ENCODE peak calls at places on chromosome 12, in ten cellular contexts. One of them, this sample, is unnamed.

GRCh38 chr12:56142184-56142784 is 10.1 kb upstream of the MYL6B start:
- DNase-seq in stimulated activated naive CD8-positive, alpha-beta T cell treated with anti-CD3 and anti-CD28 coated beads, Interleukin-15, amount 100 ng/mL, for 72 hours: no peak
- DNase-seq in AG10803: no peak
- DNase-seq in 8988T: no peak
- DNase-seq in retina: no peak
- DNase-seq in Ammon's horn: no peak
- DNase-seq in Kasumi-1: no peak
- DNase-seq in nucleus accumbens: no peak
- DNase-seq in effector CD4-positive, alpha-beta T cell: no peak
- DNase-seq in RWPE1: no peak
- DNase-seq in this sample: no peak

GRCh38 chr12:114799574-114800487 is 115.9 kb upstream of the TBX3 start:
- DNase-seq in stimulated activated naive CD8-positive, alpha-beta T cell treated with anti-CD3 and anti-CD28 coated beads, Interleukin-15, amount 100 ng/mL, for 72 hours: no peak
- DNase-seq in AG10803: peak
- DNase-seq in 8988T: no peak
- DNase-seq in retina: peak
- DNase-seq in Ammon's horn: no peak
- DNase-seq in Kasumi-1: no peak
- DNase-seq in nucleus accumbens: no peak
- DNase-seq in effector CD4-positive, alpha-beta T cell: no peak
- DNase-seq in RWPE1: no peak
- DNase-seq in this sample: no peak

GRCh38 chr12:14892726-14893442 is 7.2 kb upstream of the MGP start:
- DNase-seq in stimulated activated naive CD8-positive, alpha-beta T cell treated with anti-CD3 and anti-CD28 coated beads, Interleukin-15, amount 100 ng/mL, for 72 hours: no peak
- DNase-seq in AG10803: no peak
- DNase-seq in 8988T: no peak
- DNase-seq in retina: no peak
- DNase-seq in Ammon's horn: peak
- DNase-seq in Kasumi-1: no peak
- DNase-seq in nucleus accumbens: no peak
- DNase-seq in effector CD4-positive, alpha-beta T cell: no peak
- DNase-seq in RWPE1: no peak
- DNase-seq in this sample: peak

GRCh38 chr12:43976027-43976426 is 140.1 kb downstream of the TMEM117 start:
- DNase-seq in stimulated activated naive CD8-positive, alpha-beta T cell treated with anti-CD3 and anti-CD28 coated beads, Interleukin-15, amount 100 ng/mL, for 72 hours: no peak
- DNase-seq in AG10803: no peak
- DNase-seq in 8988T: no peak
- DNase-seq in retina: no peak
- DNase-seq in Ammon's horn: no peak
- DNase-seq in Kasumi-1: no peak
- DNase-seq in nucleus accumbens: no peak
- DNase-seq in effector CD4-positive, alpha-beta T cell: no peak
- DNase-seq in RWPE1: peak
- DNase-seq in this sample: no peak

GRCh38 chr12:53219956-53220856 is 11.8 kb downstream of the RARG start:
- DNase-seq in stimulated activated naive CD8-positive, alpha-beta T cell treated with anti-CD3 and anti-CD28 coated beads, Interleukin-15, amount 100 ng/mL, for 72 hours: peak
- DNase-seq in AG10803: peak
- DNase-seq in 8988T: peak
- DNase-seq in retina: peak
- DNase-seq in Ammon's horn: peak
- DNase-seq in Kasumi-1: peak
- DNase-seq in nucleus accumbens: peak
- DNase-seq in effector CD4-positive, alpha-beta T cell: peak
- DNase-seq in RWPE1: peak
- DNase-seq in this sample: peak

GRCh38 chr12:7512528-7512927 is 9.0 kb upstream of the CD163 start:
- DNase-seq in stimulated activated naive CD8-positive, alpha-beta T cell treated with anti-CD3 and anti-CD28 coated beads, Interleukin-15, amount 100 ng/mL, for 72 hours: no peak
- DNase-seq in AG10803: peak
- DNase-seq in 8988T: no peak
- DNase-seq in retina: no peak
- DNase-seq in Ammon's horn: peak
- DNase-seq in Kasumi-1: no peak
- DNase-seq in nucleus accumbens: no peak
- DNase-seq in effector CD4-positive, alpha-beta T cell: no peak
- DNase-seq in RWPE1: no peak
- DNase-seq in this sample: peak

GRCh38 chr12:91361864-91362263 is 179.2 kb upstream of the DCN start:
- DNase-seq in stimulated activated naive CD8-positive, alpha-beta T cell treated with anti-CD3 and anti-CD28 coated beads, Interleukin-15, amount 100 ng/mL, for 72 hours: no peak
- DNase-seq in AG10803: peak
- DNase-seq in 8988T: no peak
- DNase-seq in retina: peak
- DNase-seq in Ammon's horn: peak
- DNase-seq in Kasumi-1: peak
- DNase-seq in nucleus accumbens: no peak
- DNase-seq in effector CD4-positive, alpha-beta T cell: no peak
- DNase-seq in RWPE1: peak
- DNase-seq in this sample: peak

GRCh38 chr12:64584173-64584555 is 26.1 kb upstream of the RASSF3 start:
- DNase-seq in stimulated activated naive CD8-positive, alpha-beta T cell treated with anti-CD3 and anti-CD28 coated beads, Interleukin-15, amount 100 ng/mL, for 72 hours: no peak
- DNase-seq in AG10803: no peak
- DNase-seq in 8988T: no peak
- DNase-seq in retina: no peak
- DNase-seq in Ammon's horn: no peak
- DNase-seq in Kasumi-1: no peak
- DNase-seq in nucleus accumbens: no peak
- DNase-seq in effector CD4-positive, alpha-beta T cell: no peak
- DNase-seq in RWPE1: no peak
- DNase-seq in this sample: no peak

GRCh38 chr12:33628087-33628486 is 188.5 kb upstream of the SYT10 start:
- DNase-seq in stimulated activated naive CD8-positive, alpha-beta T cell treated with anti-CD3 and anti-CD28 coated beads, Interleukin-15, amount 100 ng/mL, for 72 hours: no peak
- DNase-seq in AG10803: no peak
- DNase-seq in 8988T: no peak
- DNase-seq in retina: no peak
- DNase-seq in Ammon's horn: no peak
- DNase-seq in Kasumi-1: no peak
- DNase-seq in nucleus accumbens: no peak
- DNase-seq in effector CD4-positive, alpha-beta T cell: no peak
- DNase-seq in RWPE1: no peak
- DNase-seq in this sample: no peak

GRCh38 chr12:94761559-94761958 is 111.2 kb upstream of the TMCC3 start:
- DNase-seq in stimulated activated naive CD8-positive, alpha-beta T cell treated with anti-CD3 and anti-CD28 coated beads, Interleukin-15, amount 100 ng/mL, for 72 hours: no peak
- DNase-seq in AG10803: peak
- DNase-seq in 8988T: no peak
- DNase-seq in retina: no peak
- DNase-seq in Ammon's horn: no peak
- DNase-seq in Kasumi-1: no peak
- DNase-seq in nucleus accumbens: peak
- DNase-seq in effector CD4-positive, alpha-beta T cell: no peak
- DNase-seq in RWPE1: peak
- DNase-seq in this sample: peak

GRCh38 chr12:65824314-65824563 is at the start of gene HMGA2:
- DNase-seq in stimulated activated naive CD8-positive, alpha-beta T cell treated with anti-CD3 and anti-CD28 coated beads, Interleukin-15, amount 100 ng/mL, for 72 hours: no peak
- DNase-seq in AG10803: peak
- DNase-seq in 8988T: no peak
- DNase-seq in retina: no peak
- DNase-seq in Ammon's horn: no peak
- DNase-seq in Kasumi-1: peak
- DNase-seq in nucleus accumbens: no peak
- DNase-seq in effector CD4-positive, alpha-beta T cell: no peak
- DNase-seq in RWPE1: no peak
- DNase-seq in this sample: no peak

GRCh38 chr12:32298917-32299316 is 100.4 kb upstream of the FGD4 start:
- DNase-seq in stimulated activated naive CD8-positive, alpha-beta T cell treated with anti-CD3 and anti-CD28 coated beads, Interleukin-15, amount 100 ng/mL, for 72 hours: no peak
- DNase-seq in AG10803: peak
- DNase-seq in 8988T: no peak
- DNase-seq in retina: no peak
- DNase-seq in Ammon's horn: no peak
- DNase-seq in Kasumi-1: no peak
- DNase-seq in nucleus accumbens: no peak
- DNase-seq in effector CD4-positive, alpha-beta T cell: no peak
- DNase-seq in RWPE1: no peak
- DNase-seq in this sample: no peak

GRCh38 chr12:12999276-12999958 is 648 bp downstream of the HEBP1 start:
- DNase-seq in stimulated activated naive CD8-positive, alpha-beta T cell treated with anti-CD3 and anti-CD28 coated beads, Interleukin-15, amount 100 ng/mL, for 72 hours: no peak
- DNase-seq in AG10803: peak
- DNase-seq in 8988T: peak
- DNase-seq in retina: no peak
- DNase-seq in Ammon's horn: no peak
- DNase-seq in Kasumi-1: no peak
- DNase-seq in nucleus accumbens: no peak
- DNase-seq in effector CD4-positive, alpha-beta T cell: no peak
- DNase-seq in RWPE1: peak
- DNase-seq in this sample: no peak

GRCh38 chr12:2879853-2880252 is 2.8 kb downstream of the RHNO1 start:
- DNase-seq in stimulated activated naive CD8-positive, alpha-beta T cell treated with anti-CD3 and anti-CD28 coated beads, Interleukin-15, amount 100 ng/mL, for 72 hours: no peak
- DNase-seq in AG10803: no peak
- DNase-seq in 8988T: no peak
- DNase-seq in retina: no peak
- DNase-seq in Ammon's horn: no peak
- DNase-seq in Kasumi-1: no peak
- DNase-seq in nucleus accumbens: no peak
- DNase-seq in effector CD4-positive, alpha-beta T cell: no peak
- DNase-seq in RWPE1: no peak
- DNase-seq in this sample: no peak

GRCh38 chr12:33247625-33248024 is 192.0 kb downstream of the SYT10 start:
- DNase-seq in stimulated activated naive CD8-positive, alpha-beta T cell treated with anti-CD3 and anti-CD28 coated beads, Interleukin-15, amount 100 ng/mL, for 72 hours: no peak
- DNase-seq in AG10803: no peak
- DNase-seq in 8988T: no peak
- DNase-seq in retina: no peak
- DNase-seq in Ammon's horn: no peak
- DNase-seq in Kasumi-1: no peak
- DNase-seq in nucleus accumbens: no peak
- DNase-seq in effector CD4-positive, alpha-beta T cell: no peak
- DNase-seq in RWPE1: no peak
- DNase-seq in this sample: no peak

GRCh38 chr12:50400104-50400637 is 514 bp upstream of the LARP4 start:
- DNase-seq in stimulated activated naive CD8-positive, alpha-beta T cell treated with anti-CD3 and anti-CD28 coated beads, Interleukin-15, amount 100 ng/mL, for 72 hours: no peak
- DNase-seq in AG10803: no peak
- DNase-seq in 8988T: no peak
- DNase-seq in retina: no peak
- DNase-seq in Ammon's horn: no peak
- DNase-seq in Kasumi-1: peak
- DNase-seq in nucleus accumbens: no peak
- DNase-seq in effector CD4-positive, alpha-beta T cell: no peak
- DNase-seq in RWPE1: no peak
- DNase-seq in this sample: no peak